ENCODE peak calls at places on chromosomes 3 and 15, in nine cellular contexts. Z is AG09319, L is Kasumi-1, V is chondrocyte, B is cardiac fibroblast, K is cardiac muscle cell, U is HuH-7, F is GM12891, N is HFFc6. E is an unnamed sample.

GRCh38 chr15:75920079-75920478 is 16.4 kb downstream of the FBXO22 start:
- DNase-seq in Z (no peak), L (no peak), V (no peak), B (no peak), K (no peak), U (no peak), F (no peak), N (no peak), E (no peak)

GRCh38 chr3:192620300-192620699 is 107.0 kb downstream of the FGF12 start:
- DNase-seq in Z (no peak), L (no peak), V (no peak), B (no peak), K (no peak), U (no peak), F (no peak), N (no peak), E (no peak)

GRCh38 chr3:42345811-42346210 is 64.6 kb downstream of the LYZL4 start:
- DNase-seq in Z (no peak), L (no peak), V (no peak), B (no peak), K (no peak), U (no peak), F (no peak), N (no peak), E (no peak)

GRCh38 chr3:194561306-194561974 is 71.8 kb downstream of the TMEM44 start:
- DNase-seq in Z (no peak), L (no peak), V (no peak), B (peak), K (no peak), U (no peak), F (no peak), N (peak), E (no peak)

GRCh38 chr3:46353639-46354410 is at the start of gene CCR2:
- DNase-seq in Z (no peak), L (peak), V (no peak), B (no peak), K (no peak), U (no peak), F (no peak), N (no peak), E (no peak)

GRCh38 chr3:34005886-34006285 is 207.5 kb downstream of the PDCD6IP start:
- DNase-seq in Z (no peak), L (no peak), V (no peak), B (no peak), K (no peak), U (no peak), F (no peak), N (peak), E (no peak)

GRCh38 chr3:25040739-25041138 is 387.3 kb upstream of the RARB start:
- DNase-seq in Z (no peak), L (no peak), V (no peak), B (no peak), K (no peak), U (no peak), F (no peak), N (no peak), E (no peak)

GRCh38 chr3:150068440-150069157 is 97.9 kb upstream of the PFN2 start:
- DNase-seq in Z (no peak), L (no peak), V (no peak), B (no peak), K (no peak), U (no peak), F (no peak), N (no peak), E (no peak)

GRCh38 chr15:53461677-53462076 is 297.8 kb downstream of the WDR72 start:
- DNase-seq in Z (no peak), L (no peak), V (no peak), B (no peak), K (no peak), U (no peak), F (no peak), N (no peak), E (no peak)

GRCh38 chr3:50154840-50155490 is at the start of gene SEMA3F:
- DNase-seq in Z (no peak), L (peak), V (no peak), B (peak), K (peak), U (peak), F (peak), N (peak), E (peak)

GRCh38 chr15:56038015-56038414 is 44.6 kb upstream of the NEDD4 start:
- DNase-seq in Z (no peak), L (peak), V (no peak), B (peak), K (no peak), U (no peak), F (no peak), N (peak), E (no peak)

GRCh38 chr3:28781053-28781452 is 432.4 kb upstream of the AZI2 start:
- DNase-seq in Z (no peak), L (no peak), V (no peak), B (no peak), K (no peak), U (no peak), F (no peak), N (no peak), E (no peak)

GRCh38 chr15:51600114-51600513 is 22.5 kb downstream of the DMXL2 start:
- DNase-seq in Z (no peak), L (no peak), V (no peak), B (no peak), K (no peak), U (no peak), F (peak), N (no peak), E (no peak)

GRCh38 chr3:127844326-127844942 is 22.1 kb upstream of the MGLL start:
- DNase-seq in Z (no peak), L (no peak), V (no peak), B (no peak), K (no peak), U (no peak), F (no peak), N (no peak), E (no peak)

GRCh38 chr3:14097616-14098391 is 26.9 kb downstream of the CHCHD4 start:
- DNase-seq in Z (no peak), L (no peak), V (no peak), B (no peak), K (no peak), U (no peak), F (no peak), N (no peak), E (no peak)

GRCh38 chr3:123448503-123449091 is at the start of gene ADCY5:
- DNase-seq in Z (no peak), L (no peak), V (no peak), B (no peak), K (peak), U (peak), F (peak), N (no peak), E (no peak)

GRCh38 chr3:113948015-113948917 is 453 bp downstream of the ZDHHC23 start:
- DNase-seq in Z (no peak), L (no peak), V (no peak), B (no peak), K (peak), U (peak), F (peak), N (no peak), E (no peak)

GRCh38 chr3:185900228-185900627 is 37.6 kb downstream of the TRA2B start:
- DNase-seq in Z (peak), L (no peak), V (no peak), B (peak), K (peak), U (peak), F (no peak), N (peak), E (no peak)

GRCh38 chr15:31372635-31373091 is 46.0 kb downstream of the KLF13 start:
- DNase-seq in Z (peak), L (no peak), V (no peak), B (peak), K (peak), U (no peak), F (no peak), N (peak), E (peak)

GRCh38 chr15:37107071-37107753 is 6.9 kb upstream of the MEIS2 start:
- DNase-seq in Z (no peak), L (no peak), V (no peak), B (peak), K (no peak), U (no peak), F (no peak), N (no peak), E (peak)

GRCh38 chr3:129827765-129828164 is 65.7 kb downstream of the TMCC1 start:
- DNase-seq in Z (no peak), L (peak), V (no peak), B (no peak), K (no peak), U (no peak), F (no peak), N (no peak), E (no peak)

GRCh38 chr15:90054618-90055097 is 47.6 kb downstream of the IDH2 start:
- DNase-seq in Z (no peak), L (no peak), V (no peak), B (no peak), K (peak), U (peak), F (no peak), N (no peak), E (no peak)

GRCh38 chr3:196288141-196288460 is 575 bp upstream of the PCYT1A start:
- DNase-seq in Z (no peak), L (peak), V (no peak), B (peak), K (no peak), U (peak), F (no peak), N (no peak), E (no peak)

GRCh38 chr3:14147063-14147435 is 22.2 kb downstream of the TMEM43 start:
- DNase-seq in Z (no peak), L (no peak), V (no peak), B (no peak), K (no peak), U (no peak), F (no peak), N (no peak), E (no peak)

GRCh38 chr3:3031358-3031757 is 78.8 kb downstream of the IL5RA start:
- DNase-seq in Z (no peak), L (no peak), V (no peak), B (no peak), K (no peak), U (no peak), F (no peak), N (no peak), E (no peak)

GRCh38 chr3:46663611-46664135 is 29.8 kb downstream of the ALS2CL start:
- DNase-seq in Z (no peak), L (peak), V (peak), B (peak), K (peak), U (peak), F (peak), N (no peak), E (peak)

GRCh38 chr3:60079076-60079475 is 1029.3 kb upstream of the CFAP20DC start:
- DNase-seq in Z (no peak), L (no peak), V (no peak), B (no peak), K (no peak), U (no peak), F (no peak), N (no peak), E (no peak)

GRCh38 chr3:185586644-185586964 is 509 bp downstream of the SENP2 start:
- DNase-seq in Z (no peak), L (no peak), V (no peak), B (no peak), K (no peak), U (no peak), F (no peak), N (no peak), E (no peak)

GRCh38 chr3:193593666-193594025 is 638 bp downstream of the OPA1 start:
- DNase-seq in Z (peak), L (peak), V (no peak), B (peak), K (peak), U (peak), F (no peak), N (peak), E (no peak)

GRCh38 chr3:169505577-169506155 is 157.8 kb downstream of the MECOM start:
- DNase-seq in Z (no peak), L (no peak), V (no peak), B (no peak), K (no peak), U (no peak), F (no peak), N (no peak), E (no peak)

GRCh38 chr3:141234283-141234682 is 2.7 kb downstream of the PXYLP1 start:
- DNase-seq in Z (no peak), L (no peak), V (no peak), B (no peak), K (no peak), U (no peak), F (no peak), N (no peak), E (no peak)

GRCh38 chr3:72261566-72262564 is 476.9 kb upstream of the PROK2 start:
- DNase-seq in Z (no peak), L (no peak), V (no peak), B (no peak), K (no peak), U (no peak), F (no peak), N (no peak), E (no peak)

GRCh38 chr3:63814300-63814699 is 4.8 kb upstream of the C3orf49 start:
- DNase-seq in Z (no peak), L (no peak), V (no peak), B (peak), K (no peak), U (peak), F (no peak), N (no peak), E (no peak)

GRCh38 chr3:73094127-73094526 is 32.7 kb downstream of the EBLN2 start:
- DNase-seq in Z (no peak), L (peak), V (no peak), B (no peak), K (no peak), U (peak), F (peak), N (no peak), E (no peak)

GRCh38 chr15:71440479-71441071 is 325.3 kb downstream of the THSD4 start:
- DNase-seq in Z (peak), L (peak), V (no peak), B (peak), K (peak), U (peak), F (no peak), N (peak), E (no peak)

GRCh38 chr15:56356616-56357015 is 8.6 kb upstream of the TEX9 start:
- DNase-seq in Z (no peak), L (peak), V (no peak), B (peak), K (no peak), U (no peak), F (no peak), N (peak), E (no peak)

GRCh38 chr3:49296781-49297420 is 19.9 kb upstream of the C3orf62 start:
- DNase-seq in Z (no peak), L (no peak), V (no peak), B (peak), K (no peak), U (no peak), F (no peak), N (peak), E (peak)